ENCODE peak calls at places on chromosomes 4 and X, in four cellular contexts. Y is esophagus squamous epithelium, H is fibroblast of lung, B is hepatocyte. A is an unnamed sample.

GRCh38 chr4:53601251-53601764 is 10.0 kb upstream of the LNX1 start:
- DNase-seq in Y (no peak), B (no peak), H (no peak), A (no peak)

GRCh38 chr4:173536808-173537429 is 6.9 kb upstream of the HAND2 start:
- DNase-seq in H (no peak), B (peak; percentile 45), Y (no peak), A (no peak)

GRCh38 chrX:68697036-68697435 is 49.6 kb downstream of the STARD8 start:
- DNase-seq in B (no peak), Y (no peak), H (no peak), A (no peak)

GRCh38 chrX:9730078-9730477 is 35.6 kb downstream of the GPR143 start:
- DNase-seq in B (no peak), H (no peak), Y (no peak), A (no peak)

GRCh38 chr4:63541828-63542227 is 867.4 kb downstream of the TECRL start:
- DNase-seq in B (no peak), Y (no peak), H (no peak), A (no peak)

GRCh38 chr4:35963969-35964515 is 280.3 kb downstream of the ARAP2 start:
- DNase-seq in H (peak; percentile 71), Y (no peak), B (no peak), A (peak; percentile 63)

GRCh38 chrX:131237363-131237762 is 51.7 kb downstream of the IGSF1 start:
- DNase-seq in Y (no peak), H (no peak), B (no peak), A (no peak)

GRCh38 chrX:155329293-155329692 is 5.1 kb downstream of the CLIC2 start:
- DNase-seq in H (no peak), Y (no peak), B (no peak), A (no peak)

GRCh38 chr4:37540486-37540885 is 145.7 kb downstream of the RELL1 start:
- DNase-seq in B (no peak), H (peak; percentile 77), Y (no peak), A (no peak)

GRCh38 chr4:7393491-7394183 is 41.1 kb downstream of the PSAPL1 start:
- DNase-seq in H (no peak), B (no peak), Y (no peak), A (no peak)

GRCh38 chr4:43693876-43694275 is 754.7 kb downstream of the KCTD8 start:
- DNase-seq in H (peak; percentile 78), Y (no peak), B (no peak), A (no peak)

GRCh38 chr4:39441593-39441992 is 17.1 kb downstream of the RPL9 start:
- DNase-seq in Y (no peak), H (no peak), B (no peak), A (no peak)

GRCh38 chr4:39433878-39434492 is 24.7 kb downstream of the RPL9 start:
- DNase-seq in H (no peak), Y (no peak), B (no peak), A (no peak)

DNA sequence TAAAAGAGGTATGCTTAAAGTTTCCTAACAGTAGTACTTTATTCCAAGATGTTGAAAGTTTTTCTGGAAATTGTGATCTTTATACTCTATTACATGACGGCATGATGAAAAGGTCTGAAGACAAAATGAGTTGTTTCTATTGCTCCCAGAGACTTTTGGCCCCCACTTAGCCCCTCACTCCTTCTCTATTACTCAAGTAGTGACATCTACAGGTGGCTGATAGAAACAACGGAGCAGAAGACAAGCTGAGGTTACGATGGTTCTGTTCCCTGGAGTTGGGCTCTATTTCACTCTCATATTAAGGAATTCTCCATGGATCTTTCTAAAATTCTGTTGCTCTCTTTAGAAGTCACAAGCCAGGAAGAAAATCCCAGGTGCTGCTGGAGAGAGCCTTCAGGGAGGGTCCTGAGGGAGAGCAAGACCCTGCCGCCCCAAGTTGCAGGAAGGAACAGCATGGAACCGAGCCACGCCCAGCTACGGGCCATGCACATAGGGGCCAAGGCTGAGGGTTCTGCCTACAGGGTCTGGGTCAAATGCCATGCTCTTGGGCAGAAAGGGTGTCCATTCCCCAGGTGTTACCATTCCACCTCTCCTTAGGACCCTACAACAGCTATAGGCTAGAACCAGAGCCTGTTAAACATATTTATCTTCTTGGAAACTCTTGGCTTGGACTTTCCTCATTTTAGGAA is 22.7 kb downstream of the RPL9 start:
- DNase-seq in Y (no peak), B (no peak), H (no peak), A (no peak)
- TF ChIP-seq CTCF in Y (no peak), B (peak; percentile 43), H (no peak), A (peak; percentile 8)

DNA sequence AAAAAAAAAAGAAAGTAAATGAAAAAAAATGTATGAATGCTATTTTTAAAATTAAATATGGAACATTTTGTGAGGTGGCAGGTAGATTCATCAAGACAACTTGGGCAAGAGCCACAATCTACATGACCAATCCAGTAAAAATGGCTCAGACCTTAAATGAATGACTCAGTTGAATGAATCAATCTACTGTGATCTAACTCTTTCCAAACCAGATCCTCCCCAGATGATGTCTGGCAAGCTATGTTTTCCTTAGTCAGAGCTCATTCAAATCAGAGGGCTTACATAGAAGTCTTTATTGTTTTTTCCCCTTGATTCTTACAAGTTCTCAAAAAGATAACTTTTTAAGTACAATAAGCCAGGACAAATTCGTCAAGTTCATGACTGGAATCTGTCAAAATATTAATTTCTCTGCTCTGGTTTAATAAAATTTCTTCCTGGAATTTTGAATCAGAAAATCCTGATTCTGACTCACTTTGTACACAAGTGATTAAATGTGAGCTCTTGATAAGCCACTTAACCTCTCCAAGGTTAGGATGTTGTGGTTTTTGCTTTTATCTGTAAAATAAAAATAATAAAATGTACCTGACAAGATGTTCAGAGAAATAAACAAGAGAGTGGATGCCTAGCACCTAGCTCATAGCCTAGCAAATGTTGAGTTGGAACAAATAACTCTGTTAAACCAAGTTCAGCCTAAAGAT is 105.6 kb upstream of the SMIM31 start:
- DNase-seq in Y (no peak), H (peak; percentile 95), B (no peak), A (peak; percentile 98)
- H3K4me3 ChIP-seq in Y (no peak overlapping the region), H (no peak overlapping the region), B (no peak overlapping the region), A (no peak overlapping the region)

DNA sequence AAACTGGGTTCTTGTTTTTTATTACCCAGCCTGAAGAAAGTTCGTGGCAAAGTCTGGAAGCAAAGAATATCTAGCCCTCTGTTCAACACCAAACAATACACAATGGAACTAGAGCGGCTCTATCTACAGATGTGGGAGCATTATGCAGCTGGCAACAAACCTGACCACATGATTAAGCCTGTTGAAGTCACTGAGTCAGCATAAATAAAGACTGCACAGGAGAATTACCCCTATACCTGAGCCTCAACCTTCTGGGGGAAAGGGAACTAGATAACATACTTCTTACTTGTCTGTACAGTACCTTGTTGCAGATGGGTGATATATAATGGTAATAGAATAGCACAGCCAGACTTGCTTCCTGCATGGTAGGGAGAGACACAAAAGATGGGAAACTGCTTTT is 4.6 kb upstream of the GCNA start:
- DNase-seq in H (no peak), B (no peak), Y (no peak), A (no peak)
- H3K36me3 ChIP-seq in H (peaks cover 1% of the 10 kb centered on the region), B (no peaks in the 10 kb centered on the region), Y (peaks cover 94% of the 10 kb centered on the region), A (peaks cover 6% of the 10 kb centered on the region)

DNA sequence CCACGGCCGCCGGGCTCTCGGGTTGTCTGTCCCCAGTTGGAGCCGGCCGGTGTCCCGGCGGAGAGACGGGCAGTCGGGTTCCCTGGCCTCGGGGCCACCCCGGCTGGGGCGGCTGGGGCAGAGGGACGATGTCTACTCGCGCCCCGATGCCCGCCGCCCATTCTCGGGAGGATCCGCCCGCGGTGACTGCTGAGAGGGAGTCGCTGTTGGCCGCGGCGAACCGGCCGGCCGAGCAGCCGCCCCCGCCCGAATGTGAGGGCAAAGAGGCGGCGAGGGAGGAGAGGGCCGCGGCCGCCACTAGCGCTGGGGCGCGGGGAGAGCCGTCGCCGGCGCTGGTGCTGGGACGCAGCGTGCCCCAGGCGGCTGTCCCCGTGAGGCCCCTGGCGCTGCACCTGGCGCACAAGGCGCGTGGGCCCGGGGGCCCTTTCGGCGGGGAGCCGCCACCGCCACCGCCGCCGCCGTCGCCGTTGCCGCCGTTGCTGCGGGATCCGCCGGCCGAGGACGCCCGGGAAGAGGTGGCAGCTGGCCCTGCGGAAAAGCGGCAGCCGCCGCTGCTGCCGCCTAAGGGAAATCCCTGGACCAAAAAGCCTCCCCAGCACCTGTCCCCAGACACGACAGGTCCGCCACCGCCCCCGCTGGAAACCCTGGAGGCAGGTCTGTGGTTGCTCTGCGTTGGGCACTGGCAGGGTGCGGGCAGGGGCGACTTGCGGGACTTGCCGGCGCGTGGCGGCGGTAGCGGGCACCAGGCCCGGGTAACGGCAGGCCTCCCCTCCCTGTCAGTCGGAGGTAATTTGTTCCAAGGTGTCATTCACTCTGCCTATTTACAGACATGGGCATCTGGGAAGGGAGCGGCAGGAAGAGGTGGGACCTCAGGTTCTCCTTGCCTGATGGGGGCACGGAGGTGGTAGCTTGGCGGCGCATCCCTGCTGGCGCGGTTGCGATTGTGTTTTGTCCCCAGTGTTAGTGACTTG is 739 bp downstream of the LARP1B start:
- DNase-seq in Y (no peak), B (peak; percentile 74), H (peak; percentile 53), A (peak; percentile 67)
- TF ChIP-seq CTCF in Y (no peak), B (peak; percentile 19), H (peak; percentile 3), A (peak; percentile 36)

DNA sequence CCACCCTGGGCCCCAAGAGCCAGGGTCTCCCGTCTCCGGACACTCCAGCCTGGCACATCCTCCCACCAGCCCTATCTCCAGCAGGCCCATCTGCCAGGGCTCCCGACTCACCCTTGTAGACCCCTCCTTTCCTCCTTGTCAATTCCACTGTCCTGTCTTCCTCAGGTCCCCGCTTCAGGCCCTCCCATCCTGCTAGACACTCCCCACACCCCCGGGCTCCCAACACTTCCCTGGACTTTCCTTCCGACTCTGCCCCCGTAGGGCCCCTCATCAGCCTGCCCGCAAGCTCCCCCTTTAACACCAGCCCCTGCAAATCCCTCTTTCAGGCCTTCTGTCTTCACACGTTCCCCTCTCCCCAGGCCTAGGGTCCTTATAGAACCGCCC is 1.1 kb downstream of the PRAF2 start:
- DNase-seq in H (no peak), Y (no peak), B (no peak), A (no peak)
- H3K4me3 ChIP-seq in H (peak overlapping the region; percentile 60), Y (peak overlapping the region; percentile 28), B (no peak overlapping the region), A (peak overlapping the region; percentile 55)

GRCh38 chr4:113644398-113644797 is 117.1 kb downstream of the CAMK2D start:
- DNase-seq in H (no peak), Y (no peak), B (no peak), A (no peak)
- H3K36me3 ChIP-seq in H (no peaks in the 10 kb centered on the region), Y (no peaks in the 10 kb centered on the region), B (no peaks in the 10 kb centered on the region), A (no peaks in the 10 kb centered on the region)

GRCh38 chr4:150588341-150588740 is 6.4 kb downstream of the MAB21L2 start:
- DNase-seq in Y (no peak), H (no peak), B (no peak), A (no peak)

GRCh38 chr4:150589174-150589573 is 7.2 kb downstream of the MAB21L2 start:
- DNase-seq in H (no peak), B (no peak), Y (no peak), A (no peak)

GRCh38 chr4:150593996-150594395 is 12.0 kb downstream of the MAB21L2 start:
- DNase-seq in Y (no peak), B (no peak), H (peak; percentile 30), A (no peak)

GRCh38 chr4:150591904-150592303 is 10.0 kb downstream of the MAB21L2 start:
- DNase-seq in H (no peak), Y (no peak), B (no peak), A (no peak)

GRCh38 chr4:150591284-150591874 is 9.4 kb downstream of the MAB21L2 start:
- DNase-seq in B (peak; percentile 9), H (no peak), Y (no peak), A (no peak)
- TF ChIP-seq CTCF in B (no peak), H (no peak), Y (no peak), A (no peak)

A was measured in bronchial epithelial cell.